ENCODE peak calls at places on chromosome 12, in seven cellular contexts. I is stomach, L is dorsolateral prefrontal cortex, X is ovary, G is IMR-90, S is glutamatergic neuron, E is MCF 10A. Z is an unnamed sample.

GRCh38 chr12:130354407-130354806 is 16.7 kb downstream of the PIWIL1 start:
- DNase-seq in I (no peak), L (no peak), X (no peak), G (no peak), S (no peak), E (no peak), Z (no peak)

GRCh38 chr12:99232324-99232723 is 415.2 kb upstream of the GARIN6 start:
- DNase-seq in I (no peak), L (no peak), X (no peak), G (no peak), S (no peak), E (no peak), Z (no peak)

GRCh38 chr12:129629901-129630300 is 273.9 kb downstream of the TMEM132D start:
- DNase-seq in I (no peak), L (no peak), X (no peak), G (no peak), S (no peak), E (no peak), Z (no peak)

GRCh38 chr12:43282106-43282505 is 269.9 kb downstream of the ADAMTS20 start:
- DNase-seq in I (no peak), L (no peak), X (no peak), G (peak), S (no peak), E (peak), Z (no peak)

GRCh38 chr12:27024291-27024690 is 1.9 kb downstream of the MED21 start:
- DNase-seq in I (no peak), L (no peak), X (no peak), G (peak), S (no peak), E (no peak), Z (no peak)

GRCh38 chr12:15208871-15209656 is 12.2 kb downstream of the RERG start:
- DNase-seq in I (no peak), L (no peak), X (no peak), G (no peak), S (no peak), E (peak), Z (no peak)

GRCh38 chr12:114995891-114996290 is 311.9 kb upstream of the TBX3 start:
- DNase-seq in I (no peak), L (no peak), X (no peak), G (peak), S (no peak), E (no peak), Z (no peak)

GRCh38 chr12:71731439-71732356 is 23.0 kb upstream of the RAB21 start:
- DNase-seq in I (no peak), L (no peak), X (no peak), G (peak), S (no peak), E (no peak), Z (no peak)

GRCh38 chr12:65740873-65741600 is 83.2 kb upstream of the HMGA2 start:
- DNase-seq in I (peak), L (peak), X (peak), G (peak), S (peak), E (peak), Z (peak)

GRCh38 chr12:108697905-108698304 is 33.4 kb downstream of the CORO1C start:
- DNase-seq in I (no peak), L (no peak), X (no peak), G (no peak), S (no peak), E (no peak), Z (no peak)

GRCh38 chr12:94078138-94078723 is 70.1 kb upstream of the PLXNC1 start:
- DNase-seq in I (no peak), L (no peak), X (no peak), G (no peak), S (no peak), E (no peak), Z (no peak)

GRCh38 chr12:125650587-125650986 is 585.4 kb downstream of the AACS start:
- DNase-seq in I (no peak), L (no peak), X (no peak), G (no peak), S (no peak), E (no peak), Z (no peak)

GRCh38 chr12:112850343-112850742 is 56.4 kb upstream of the OAS1 start:
- DNase-seq in I (no peak), L (peak), X (no peak), G (no peak), S (no peak), E (no peak), Z (no peak)

GRCh38 chr12:26861690-26862089 is 28.7 kb upstream of the ITPR2 start:
- DNase-seq in I (no peak), L (no peak), X (no peak), G (no peak), S (no peak), E (no peak), Z (no peak)

GRCh38 chr12:55188974-55189556 is 31.8 kb upstream of the OR10A7 start:
- DNase-seq in I (no peak), L (peak), X (no peak), G (peak), S (no peak), E (peak), Z (peak)

GRCh38 chr12:124947013-124947412 is 32.6 kb upstream of the UBC start:
- DNase-seq in I (no peak), L (no peak), X (no peak), G (no peak), S (no peak), E (no peak), Z (no peak)

GRCh38 chr12:120292411-120292660 is 633 bp upstream of the RNU4-2 start:
- DNase-seq in I (peak), L (no peak), X (no peak), G (no peak), S (no peak), E (no peak), Z (no peak)

GRCh38 chr12:47752552-47752951 is 6.1 kb downstream of the RAPGEF3 start:
- DNase-seq in I (no peak), L (no peak), X (no peak), G (peak), S (no peak), E (peak), Z (no peak)

GRCh38 chr12:74370608-74371216 is 166.9 kb upstream of the ATXN7L3B start:
- DNase-seq in I (no peak), L (no peak), X (no peak), G (no peak), S (no peak), E (no peak), Z (no peak)

GRCh38 chr12:5200276-5201087 is 156.8 kb downstream of the KCNA5 start:
- DNase-seq in I (peak), L (no peak), X (no peak), G (peak), S (peak), E (no peak), Z (peak)

GRCh38 chr12:113933201-113933786 is 32.8 kb downstream of the RBM19 start:
- DNase-seq in I (no peak), L (peak), X (peak), G (peak), S (peak), E (no peak), Z (no peak)

GRCh38 chr12:14567311-14568195 is at the start of gene PLBD1:
- DNase-seq in I (peak), L (peak), X (peak), G (no peak), S (peak), E (no peak), Z (peak)

GRCh38 chr12:113844495-113845175 is 121.5 kb downstream of the RBM19 start:
- DNase-seq in I (no peak), L (no peak), X (no peak), G (no peak), S (no peak), E (no peak), Z (no peak)

GRCh38 chr12:47930634-47931033 is 25.8 kb upstream of the VDR start:
- DNase-seq in I (no peak), L (no peak), X (no peak), G (no peak), S (no peak), E (no peak), Z (no peak)

GRCh38 chr12:2387051-2387834 is 334.5 kb downstream of the CACNA1C start:
- DNase-seq in I (no peak), L (no peak), X (no peak), G (peak), S (no peak), E (no peak), Z (peak)

GRCh38 chr12:118073768-118074167 is 12.8 kb upstream of the WSB2 start:
- DNase-seq in I (no peak), L (no peak), X (no peak), G (no peak), S (no peak), E (no peak), Z (no peak)

GRCh38 chr12:3137268-3137761 is 60.1 kb downstream of the TSPAN9 start:
- DNase-seq in I (no peak), L (no peak), X (peak), G (peak), S (peak), E (peak), Z (no peak)

GRCh38 chr12:120090211-120090610 is 26.3 kb downstream of the RAB35 start:
- DNase-seq in I (no peak), L (no peak), X (no peak), G (no peak), S (no peak), E (no peak), Z (no peak)

GRCh38 chr12:114405449-114406271 is at the start of gene TBX5:
- DNase-seq in I (no peak), L (no peak), X (no peak), G (peak), S (peak), E (no peak), Z (no peak)

GRCh38 chr12:109130755-109131521 is 14.6 kb downstream of the ACACB start:
- DNase-seq in I (peak), L (no peak), X (no peak), G (no peak), S (peak), E (no peak), Z (no peak)

GRCh38 chr12:1519642-1520041 is 74.7 kb downstream of the FBXL14 start:
- DNase-seq in I (no peak), L (no peak), X (no peak), G (no peak), S (no peak), E (no peak), Z (no peak)

GRCh38 chr12:5043589-5044419 is at the start of gene KCNA5:
- DNase-seq in I (no peak), L (no peak), X (no peak), G (no peak), S (peak), E (no peak), Z (no peak)

GRCh38 chr12:104605685-104606084 is 148.9 kb downstream of the CHST11 start:
- DNase-seq in I (no peak), L (peak), X (no peak), G (no peak), S (no peak), E (no peak), Z (no peak)

GRCh38 chr12:112937741-112938719 is at the start of gene OAS3:
- DNase-seq in I (peak), L (peak), X (peak), G (peak), S (peak), E (peak), Z (peak)

DNA sequence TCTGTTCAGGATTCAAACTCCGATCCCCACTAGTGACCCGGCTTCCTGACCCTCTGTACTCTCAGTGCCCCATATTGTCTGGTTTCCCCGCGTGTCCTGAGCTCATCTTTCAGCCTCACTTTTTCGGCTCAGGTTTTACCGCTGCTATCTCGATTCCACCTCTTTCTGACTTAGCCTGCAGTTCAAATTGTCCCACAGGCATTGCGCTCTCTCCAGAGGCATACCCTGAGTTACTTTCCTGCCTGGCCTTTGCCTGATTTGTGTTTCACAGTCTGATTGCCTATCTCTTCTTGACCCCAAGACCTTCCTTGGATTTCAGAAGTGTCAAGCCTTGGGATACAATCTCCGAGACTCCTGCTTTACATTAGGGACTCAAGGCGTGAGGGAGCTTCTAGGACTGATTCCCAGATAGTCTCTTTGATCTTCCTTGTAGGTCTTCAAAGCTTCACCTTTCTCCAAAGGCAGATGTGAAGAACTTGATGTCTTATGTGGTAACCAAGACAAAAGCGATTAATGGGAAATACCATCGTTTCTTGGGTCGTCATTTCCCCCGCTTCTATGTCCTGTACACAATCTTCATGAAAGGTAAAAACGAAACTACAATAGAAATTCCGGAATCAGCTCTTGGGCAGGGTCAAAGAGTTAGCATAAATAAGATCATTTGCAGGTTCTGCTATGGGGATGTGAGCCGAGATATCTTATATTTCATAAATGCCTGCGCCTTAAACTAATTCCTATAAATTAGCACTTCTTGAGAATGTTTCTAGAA is 658 bp downstream of the LETMD1 start:
- DNase-seq in I (no peak), L (no peak), X (peak), G (no peak), S (no peak), E (peak), Z (no peak)
- TF ChIP-seq CTCF in I (no peak), L (no peak), X (no peak), G (no peak), S (no peak), E (no peak), Z (no peak)

GRCh38 chr12:60501124-60501729 is 905.4 kb downstream of the SLC16A7 start:
- DNase-seq in I (no peak), L (no peak), X (no peak), G (no peak), S (no peak), E (peak), Z (no peak)
- TF ChIP-seq CTCF in I (no peak), L (no peak), X (no peak), G (no peak), S (no peak), E (peak), Z (no peak)

GRCh38 chr12:53186745-53187144 is 6.0 kb upstream of the CSAD start:
- DNase-seq in I (no peak), L (no peak), X (no peak), G (no peak), S (no peak), E (no peak), Z (no peak)

GRCh38 chr12:53184828-53185227 is 4.1 kb upstream of the CSAD start:
- DNase-seq in I (no peak), L (no peak), X (no peak), G (no peak), S (no peak), E (no peak), Z (no peak)

GRCh38 chr12:53182836-53183235 is 2.1 kb upstream of the CSAD start:
- DNase-seq in I (no peak), L (no peak), X (no peak), G (no peak), S (no peak), E (no peak), Z (no peak)

GRCh38 chr12:53187145-53187899 is 6.6 kb upstream of the CSAD start:
- DNase-seq in I (no peak), L (no peak), X (no peak), G (no peak), S (no peak), E (no peak), Z (no peak)

GRCh38 chr12:53185582-53186153 is 4.9 kb upstream of the CSAD start:
- DNase-seq in I (no peak), L (no peak), X (no peak), G (no peak), S (no peak), E (no peak), Z (no peak)
- TF ChIP-seq CTCF in I (no peak), L (no peak), X (no peak), G (no peak), S (no peak), E (no peak), Z (no peak)

DNA sequence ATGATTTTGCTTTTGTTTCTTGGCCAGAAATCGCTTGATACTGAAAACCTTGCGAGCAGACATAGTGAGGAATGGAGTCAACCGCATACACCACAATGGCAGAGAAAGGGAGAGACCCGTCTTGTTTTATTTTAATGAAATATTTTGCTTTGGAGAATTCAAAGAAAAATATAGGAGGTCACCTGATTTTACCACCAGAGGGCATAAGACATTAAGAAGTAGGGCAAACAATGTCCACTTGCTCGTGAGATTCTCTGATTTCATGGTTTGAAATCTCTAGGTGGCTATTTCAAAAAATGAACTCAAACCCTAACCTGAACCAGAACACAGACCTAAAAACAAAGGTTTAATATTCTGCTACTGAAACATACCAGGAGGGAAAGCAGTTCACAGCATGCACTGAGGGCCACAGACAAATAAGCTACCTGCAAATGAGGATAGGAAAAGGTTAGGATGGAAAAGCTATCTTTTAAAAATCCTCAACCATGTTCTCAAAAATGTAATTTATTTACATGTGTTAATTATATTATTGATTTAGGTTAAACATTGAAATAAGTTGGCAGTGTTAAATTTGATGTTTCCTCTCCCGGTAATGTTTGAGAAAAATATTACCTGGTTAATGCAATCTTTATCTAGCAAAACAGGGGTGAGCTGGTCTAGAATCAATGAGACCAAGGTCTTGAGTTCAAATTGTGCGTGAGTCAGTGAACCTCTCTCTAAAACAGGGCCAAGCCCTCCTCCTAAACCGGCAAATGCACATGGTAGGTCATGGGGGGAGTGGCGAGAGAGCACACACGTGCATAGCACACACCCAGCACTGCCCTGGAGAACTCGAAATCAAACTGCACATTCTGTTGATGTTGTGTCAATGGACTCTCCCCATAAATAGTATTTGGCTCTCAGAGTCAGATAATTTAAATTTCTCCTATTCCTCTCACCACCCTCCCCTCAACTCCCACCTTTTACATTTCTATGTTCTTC is 12.5 kb downstream of the IFNG-AS1 start:
- DNase-seq in I (no peak), L (no peak), X (no peak), G (peak), S (no peak), E (peak), Z (no peak)
- TF ChIP-seq CTCF in I (no peak), L (peak), X (no peak), G (peak), S (peak), E (peak), Z (peak)

DNA sequence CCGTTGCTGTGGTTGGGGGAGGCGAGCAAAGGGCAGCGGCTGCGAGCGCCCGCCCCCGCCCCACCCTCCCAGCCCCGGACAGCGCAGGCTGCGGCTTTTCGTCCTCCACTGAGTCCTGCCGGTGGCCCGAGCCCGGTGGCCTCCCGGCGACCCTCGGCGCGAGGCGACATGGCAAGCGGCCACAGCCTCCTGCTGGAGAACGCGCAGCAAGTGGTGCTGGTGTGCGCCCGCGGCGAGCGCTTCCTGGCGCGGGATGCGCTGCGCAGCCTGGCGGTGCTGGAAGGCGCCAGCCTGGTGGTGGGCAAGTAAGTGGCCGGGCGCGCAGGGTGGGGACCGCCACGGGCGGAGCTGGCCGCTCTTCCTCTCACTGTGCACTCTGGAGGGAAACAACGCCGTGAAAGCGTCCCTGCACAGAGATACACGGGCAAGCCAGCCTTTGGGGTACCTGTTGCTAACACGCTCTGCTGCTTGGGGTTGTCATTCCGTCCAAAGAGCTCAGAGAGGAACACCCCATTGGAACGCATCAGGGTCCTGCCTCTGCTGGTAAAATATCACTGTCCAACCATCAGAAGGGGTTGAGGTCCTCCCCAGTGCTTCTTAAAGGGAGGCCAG is at the start of gene AMDHD1:
- DNase-seq in I (peak), L (peak), X (peak), G (peak), S (peak), E (peak), Z (peak)
- TF ChIP-seq CTCF in I (no peak), L (peak), X (no peak), G (peak), S (peak), E (peak), Z (no peak)

Z was measured in GM10248.